ENCODE peak calls at places on chromosomes 16 and 17, in six cellular contexts. Y is GM12878, A is H1, D is HCT116, X is K562, Z is SK-N-SH. P is an unnamed sample.

GRCh38 chr17:11026903-11027302 is 189.0 kb upstream of the PIRT start:
- DNase-seq in Y (no peak), A (no peak), D (no peak), X (no peak), Z (no peak), P (no peak)

GRCh38 chr17:48494335-48494734 is 36.5 kb downstream of the HOXB1 start:
- DNase-seq in Y (no peak), A (no peak), D (no peak), X (no peak), Z (no peak), P (no peak)

GRCh38 chr17:58468944-58469343 is 19.3 kb downstream of the HSF5 start:
- DNase-seq in Y (no peak), A (no peak), D (no peak), X (no peak), Z (no peak), P (no peak)

GRCh38 chr17:62925267-62925836 is 40.7 kb upstream of the TANC2 start:
- DNase-seq in Y (no peak), A (no peak), D (no peak), X (no peak), Z (no peak), P (no peak)

GRCh38 chr16:19607610-19608280 is 52.2 kb downstream of the VPS35L start:
- DNase-seq in Y (no peak), A (no peak), D (no peak), X (no peak), Z (no peak), P (no peak)

GRCh38 chr16:90020260-90020837 is 1.1 kb upstream of the DBNDD1 start:
- DNase-seq in Y (no peak), A (no peak), D (no peak), X (no peak), Z (no peak), P (no peak)

GRCh38 chr16:2178321-2179106 is 17.9 kb downstream of the CASKIN1 start:
- DNase-seq in Y (no peak), A (peak; percentile 62), D (no peak), X (peak; percentile 97), Z (peak; percentile 73), P (no peak)

GRCh38 chr16:4172070-4172469 is 55.8 kb upstream of the ADCY9 start:
- DNase-seq in Y (no peak), A (no peak), D (no peak), X (no peak), Z (no peak), P (no peak)

GRCh38 chr17:53628011-53628410 is 194.7 kb upstream of the KIF2B start:
- DNase-seq in Y (no peak), A (no peak), D (no peak), X (no peak), Z (no peak), P (no peak)

GRCh38 chr17:36514856-36515255 is 19.8 kb downstream of the MYO19 start:
- DNase-seq in Y (no peak), A (no peak), D (no peak), X (no peak), Z (no peak), P (no peak)

GRCh38 chr17:36509272-36509985 is 22.9 kb downstream of the ZNHIT3 start:
- DNase-seq in Y (no peak), A (no peak), D (no peak), X (no peak), Z (no peak), P (no peak)

GRCh38 chr17:36510636-36511035 is 24.0 kb downstream of the MYO19 start:
- DNase-seq in Y (no peak), A (no peak), D (no peak), X (no peak), Z (no peak), P (no peak)

GRCh38 chr17:36512641-36513040 is 22.0 kb downstream of the MYO19 start:
- DNase-seq in Y (no peak), A (no peak), D (no peak), X (no peak), Z (no peak), P (no peak)

DNA sequence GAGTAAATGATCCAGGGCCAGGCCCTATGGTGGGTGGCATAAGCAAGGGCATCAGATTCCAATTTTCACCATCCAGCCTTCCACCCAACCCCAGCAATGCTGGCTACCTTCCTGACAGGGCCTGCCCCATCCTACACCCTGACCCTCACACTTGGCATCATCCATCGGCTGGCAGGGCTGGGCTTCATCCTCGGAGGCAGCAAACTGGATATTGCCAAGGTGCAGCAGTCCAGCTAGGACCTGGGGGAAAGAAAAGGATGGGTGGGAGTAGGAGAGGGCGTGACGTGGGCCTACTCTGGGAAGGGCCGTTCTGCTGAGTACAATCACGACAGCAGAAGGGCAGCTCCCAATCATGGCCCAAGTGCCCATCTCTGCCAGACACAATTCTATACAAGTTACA is 23.5 kb downstream of the MYO19 start:
- DNase-seq in Y (no peak), A (no peak), D (no peak), X (no peak), Z (no peak), P (no peak)
- TF ChIP-seq JUND in Y (no peak), A (no peak), D (no peak), X (no peak), Z (no peak), P (no peak)

GRCh38 chr16:75593308-75593707 is 27.1 kb downstream of the GABARAPL2 start:
- DNase-seq in Y (no peak), A (no peak), D (no peak), X (no peak), Z (no peak), P (no peak)
- TF ChIP-seq JUND in Y (no peak), A (no peak), D (no peak), X (no peak), Z (no peak), P (no peak)

DNA sequence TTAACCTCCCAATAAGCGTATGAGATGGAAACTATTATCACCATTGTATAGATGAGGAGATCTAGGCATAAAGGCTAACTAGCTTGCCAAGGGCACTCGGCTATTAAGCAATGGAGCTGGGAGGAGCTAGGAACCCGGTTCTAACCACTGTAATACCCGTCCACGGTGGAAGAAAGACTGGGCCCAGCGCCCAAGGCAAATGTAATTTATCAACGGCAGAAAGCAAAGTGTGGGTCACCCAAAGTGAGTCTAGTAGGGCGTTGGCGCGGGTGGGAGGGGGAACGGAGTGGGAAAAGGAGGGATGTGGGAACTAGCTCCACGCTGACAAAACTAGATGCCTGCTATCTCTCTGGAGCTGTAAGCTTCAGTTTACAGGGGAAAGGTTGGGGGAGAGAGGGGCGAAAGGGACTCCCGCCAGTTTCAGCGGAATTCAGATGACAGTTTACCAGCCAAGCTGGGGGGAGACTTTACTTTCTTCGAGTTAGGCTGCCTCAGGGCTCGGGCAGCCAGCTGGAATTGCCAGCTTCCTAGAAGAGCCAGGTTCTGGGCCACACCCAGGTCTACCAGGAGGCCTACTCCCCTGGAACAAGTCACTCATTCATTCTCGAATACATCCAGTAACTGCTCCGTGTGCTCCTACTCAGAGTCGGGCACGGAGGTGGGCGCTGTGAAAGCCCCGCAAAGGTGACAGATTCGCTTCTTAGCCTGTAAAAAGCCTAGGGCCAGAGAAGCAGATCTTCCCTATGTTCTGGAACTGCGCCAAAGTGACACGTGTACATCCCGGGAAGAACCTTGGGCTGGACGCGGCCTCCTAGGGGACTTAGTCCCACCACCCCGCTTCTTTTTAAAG is 837 bp downstream of the LRRC59 start:
- DNase-seq in Y (no peak), A (no peak), D (no peak), X (peak; percentile 55), Z (peak; percentile 58), P (peak; percentile 83)
- TF ChIP-seq JUND in Y (no peak), A (no peak), D (no peak), X (no peak), Z (no peak), P (no peak)

GRCh38 chr17:77010667-77011066 is 130.1 kb upstream of the SEC14L1 start:
- DNase-seq in Y (no peak), A (no peak), D (no peak), X (no peak), Z (no peak), P (no peak)
- TF ChIP-seq JUND in Y (no peak), A (no peak), D (no peak), X (no peak), Z (no peak), P (no peak)

GRCh38 chr17:9175700-9176467 is 154.6 kb downstream of the NTN1 start:
- DNase-seq in Y (no peak), A (no peak), D (no peak), X (no peak), Z (no peak), P (no peak)
- TF ChIP-seq JUND in Y (no peak), A (no peak), D (no peak), X (no peak), Z (no peak), P (no peak)

GRCh38 chr16:77289331-77289809 is 90.2 kb downstream of the SYCE1L start:
- DNase-seq in Y (no peak), A (no peak), D (no peak), X (no peak), Z (peak; percentile 15), P (no peak)
- TF ChIP-seq JUND in Y (no peak), A (no peak), D (no peak), X (no peak), Z (peak; percentile 53), P (no peak)

GRCh38 chr16:74605332-74605731 is 1.6 kb downstream of the GLG1 start:
- DNase-seq in Y (no peak), A (no peak), D (no peak), X (no peak), Z (no peak), P (no peak)

GRCh38 chr16:74607310-74607966 is 524 bp upstream of the GLG1 start:
- DNase-seq in Y (no peak), A (peak; percentile 23), D (no peak), X (no peak), Z (no peak), P (no peak)

GRCh38 chr16:74606521-74607309 is at the start of gene GLG1:
- DNase-seq in Y (peak; percentile 51), A (peak; percentile 74), D (peak; percentile 65), X (peak; percentile 92), Z (peak; percentile 95), P (peak; percentile 60)

GRCh38 chr16:74607967-74608356 is 1.0 kb upstream of the GLG1 start:
- DNase-seq in Y (no peak), A (no peak), D (no peak), X (no peak), Z (no peak), P (no peak)

GRCh38 chr16:74605746-74606520 is 981 bp downstream of the GLG1 start:
- DNase-seq in Y (no peak), A (no peak), D (no peak), X (no peak), Z (no peak), P (no peak)
- TF ChIP-seq JUND in Y (no peak), A (no peak), D (no peak), X (no peak), Z (no peak), P (no peak)

DNA sequence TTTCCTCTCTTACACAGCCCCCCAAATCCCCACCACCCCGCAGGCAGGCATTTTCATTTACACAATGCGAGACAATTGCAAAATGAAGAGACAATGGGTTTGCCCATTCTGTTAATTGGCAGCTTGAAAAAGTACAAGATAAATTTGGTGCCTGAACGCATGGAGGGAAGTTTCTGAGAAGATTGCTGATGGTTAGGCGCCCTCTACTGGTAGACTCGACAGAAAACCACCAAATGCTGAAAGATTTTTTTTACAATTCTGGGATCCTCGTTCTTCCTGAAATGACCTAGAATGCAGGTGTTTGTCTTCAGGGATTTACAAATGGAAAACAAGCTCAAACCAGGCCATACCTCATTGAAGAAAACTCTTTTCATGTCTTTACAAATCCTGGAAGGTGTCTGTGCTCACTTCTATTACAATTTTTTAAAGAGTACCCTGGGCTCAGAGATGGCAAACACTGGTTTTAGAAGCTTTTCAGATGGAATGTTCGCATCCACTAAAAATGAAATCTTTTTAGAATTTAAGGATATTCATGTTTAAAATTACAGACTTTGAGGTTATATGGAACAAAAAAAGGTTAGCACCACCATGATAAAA is 338.5 kb downstream of the PMP22 start:
- DNase-seq in Y (no peak), A (peak; percentile 9), D (peak; percentile 29), X (peak; percentile 22), Z (peak; percentile 26), P (peak; percentile 71)
- TF ChIP-seq JUND in Y (no peak), A (no peak), D (no peak), X (no peak), Z (no peak), P (no peak)